ENCODE peak calls at places on chromosomes 3 and 15, in five cellular contexts. K is activated CD8-positive, alpha-beta T cell treated with anti-CD3 and anti-CD28 coated beads for 36 hours; P is HCEC 1CT; A is SK-MEL-5; S is NCI-H774. G is an unnamed sample.

GRCh38 chr3:108182339-108182738 is 39.9 kb downstream of the IFT57 start:
- DNase-seq in S (no peak), K (no peak), P (peak), A (no peak), G (no peak)

GRCh38 chr15:96409231-96410138 is 79.0 kb downstream of the NR2F2 start:
- DNase-seq in S (no peak), K (no peak), A (no peak), P (no peak), G (no peak)

GRCh38 chr3:72309626-72310025 is 524.7 kb upstream of the PROK2 start:
- DNase-seq in K (no peak), S (no peak), A (no peak), P (no peak), G (no peak)

GRCh38 chr15:71083349-71083748 is 31.9 kb upstream of the THSD4 start:
- DNase-seq in A (no peak), K (no peak), P (no peak), S (no peak), G (no peak)

GRCh38 chr3:14304101-14305045 is 98.0 kb upstream of the SLC6A6 start:
- DNase-seq in A (no peak), P (no peak), K (no peak), S (no peak), G (no peak)

GRCh38 chr3:46571684-46572083 is 5.6 kb upstream of the LRRC2 start:
- DNase-seq in S (no peak), K (no peak), A (no peak), P (no peak), G (no peak)

GRCh38 chr3:152359385-152360248 is 90.9 kb downstream of the MBNL1 start:
- DNase-seq in P (no peak), A (no peak), K (no peak), S (no peak), G (no peak)

GRCh38 chr3:196518999-196519737 is 4.0 kb upstream of the SMCO1 start:
- DNase-seq in A (peak), K (peak), P (peak), S (peak), G (peak)

GRCh38 chr3:71725279-71725991 is at the start of gene EIF4E3:
- DNase-seq in A (peak), S (no peak), P (peak), K (peak), G (peak)